ENCODE peak calls at places on chromosomes 4 and X, in nine cellular contexts. V is endothelial cell, I is kidney, Q is progenitor cell of endocrine pancreas, Y is cardiac muscle cell, K is SK-N-SH, H is psoas muscle, T is epithelial cell of esophagus, A is OCI-LY7. J is an unnamed sample.

GRCh38 chr4:7046971-7047370 is 3.8 kb downstream of the TADA2B start:
- DNase-seq in V (no peak), I (no peak), Q (no peak), Y (no peak), K (no peak), H (no peak), T (no peak), A (no peak), J (no peak)

GRCh38 chr4:88613417-88613875 is 21.2 kb downstream of the HERC3 start:
- DNase-seq in V (no peak), I (no peak), Q (no peak), Y (peak; percentile 57), K (no peak), H (no peak), T (no peak), A (peak; percentile 41), J (no peak)

GRCh38 chr4:173857828-173858227 is 327.8 kb upstream of the HAND2 start:
- DNase-seq in V (no peak), I (no peak), Q (no peak), Y (no peak), K (no peak), H (no peak), T (no peak), A (no peak), J (no peak)

GRCh38 chr4:54539500-54540029 is 118.2 kb upstream of the KIT start:
- DNase-seq in V (peak; percentile 67), I (peak; percentile 86), Q (peak; percentile 47), Y (peak; percentile 90), K (peak; percentile 87), H (peak; percentile 65), T (peak; percentile 24), A (no peak), J (peak; percentile 8)

GRCh38 chr4:6751611-6752485 is 30.7 kb upstream of the KIAA0232 start:
- DNase-seq in V (no peak), I (no peak), Q (no peak), Y (no peak), K (no peak), H (no peak), T (no peak), A (no peak), J (no peak)

GRCh38 chr4:37936889-37937498 is 23.2 kb upstream of the PTTG2 start:
- DNase-seq in V (no peak), I (no peak), Q (no peak), Y (no peak), K (no peak), H (peak; percentile 56), T (no peak), A (no peak), J (no peak)

GRCh38 chrX:30865020-30865419 is 24.0 kb downstream of the TAB3 start:
- DNase-seq in V (no peak), I (no peak), Q (no peak), Y (peak; percentile 32), K (no peak), H (no peak), T (peak; percentile 48), A (peak; percentile 14), J (no peak)

GRCh38 chr4:119659576-119659975 is 31.0 kb upstream of the PDE5A start:
- DNase-seq in V (no peak), I (no peak), Q (no peak), Y (no peak), K (no peak), H (no peak), T (no peak), A (no peak), J (no peak)

GRCh38 chr4:166502660-166503059 is 629.6 kb downstream of the TLL1 start:
- DNase-seq in V (no peak), I (no peak), Q (no peak), Y (no peak), K (no peak), H (no peak), T (no peak), A (no peak), J (no peak)

GRCh38 chr4:166506051-166506450 is 633.0 kb downstream of the TLL1 start:
- DNase-seq in V (no peak), I (no peak), Q (no peak), Y (no peak), K (no peak), H (no peak), T (no peak), A (no peak), J (no peak)

GRCh38 chr4:166498541-166498940 is 625.5 kb downstream of the TLL1 start:
- DNase-seq in V (no peak), I (no peak), Q (no peak), Y (no peak), K (no peak), H (no peak), T (no peak), A (no peak), J (no peak)

GRCh38 chr4:166499820-166500219 is 626.8 kb downstream of the TLL1 start:
- DNase-seq in V (no peak), I (no peak), Q (no peak), Y (no peak), K (no peak), H (no peak), T (no peak), A (no peak), J (no peak)

DNA sequence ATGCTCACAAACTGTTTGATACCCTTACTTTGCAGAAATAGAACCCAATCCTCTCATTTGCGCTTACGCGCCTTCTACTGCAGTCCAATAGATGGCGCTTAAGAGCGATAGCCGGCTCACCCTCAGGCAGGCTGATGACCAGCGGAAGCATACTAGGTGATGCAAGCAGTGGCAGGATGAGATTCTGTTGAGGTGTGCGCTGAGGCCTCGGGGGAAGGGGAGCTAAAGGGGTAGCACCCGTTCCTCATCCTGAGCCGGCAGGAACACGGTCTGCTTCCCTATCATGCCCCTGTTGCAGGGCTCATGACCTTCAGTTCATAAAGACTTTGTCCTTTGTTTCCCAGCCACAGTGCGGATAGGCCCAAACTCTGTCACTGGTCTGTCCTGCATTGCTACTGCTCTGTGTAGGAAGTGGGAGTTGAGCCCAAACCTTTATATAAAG is 628.9 kb downstream of the TLL1 start:
- DNase-seq in V (peak; percentile 43), I (no peak), Q (no peak), Y (peak; percentile 62), K (peak; percentile 38), H (no peak), T (peak; percentile 72), A (peak; percentile 1), J (peak; percentile 11)
- TF ChIP-seq CTCF in V (no peak), I (no peak), Q (peak; percentile 68), Y (peak; percentile 68), K (peak; percentile 36), H (no peak), T (peak; percentile 82), A (peak; percentile 66), J (peak; percentile 28)

GRCh38 chr4:78645853-78646757 is 94.5 kb downstream of the ANXA3 start:
- DNase-seq in V (no peak), I (peak; percentile 76), Q (no peak), Y (no peak), K (no peak), H (peak; percentile 74), T (peak; percentile 97), A (no peak), J (no peak)
- TF ChIP-seq CTCF in V (no peak), I (no peak), Q (no peak), Y (no peak), K (no peak), H (no peak), T (no peak), A (no peak), J (no peak)

GRCh38 chr4:187995322-187996207 is at the start of gene ZFP42:
- DNase-seq in V (no peak), I (no peak), Q (no peak), Y (no peak), K (no peak), H (no peak), T (peak; percentile 4), A (no peak), J (no peak)

GRCh38 chr4:187999406-187999932 is 3.9 kb downstream of the ZFP42 start:
- DNase-seq in V (no peak), I (no peak), Q (no peak), Y (no peak), K (no peak), H (no peak), T (peak; percentile 20), A (no peak), J (no peak)

GRCh38 chr4:187992971-187993370 is 2.6 kb upstream of the ZFP42 start:
- DNase-seq in V (no peak), I (no peak), Q (no peak), Y (no peak), K (no peak), H (no peak), T (no peak), A (no peak), J (no peak)

GRCh38 chr4:187996502-187997177 is 1.1 kb downstream of the ZFP42 start:
- DNase-seq in V (no peak), I (no peak), Q (no peak), Y (no peak), K (no peak), H (no peak), T (no peak), A (no peak), J (no peak)

DNA sequence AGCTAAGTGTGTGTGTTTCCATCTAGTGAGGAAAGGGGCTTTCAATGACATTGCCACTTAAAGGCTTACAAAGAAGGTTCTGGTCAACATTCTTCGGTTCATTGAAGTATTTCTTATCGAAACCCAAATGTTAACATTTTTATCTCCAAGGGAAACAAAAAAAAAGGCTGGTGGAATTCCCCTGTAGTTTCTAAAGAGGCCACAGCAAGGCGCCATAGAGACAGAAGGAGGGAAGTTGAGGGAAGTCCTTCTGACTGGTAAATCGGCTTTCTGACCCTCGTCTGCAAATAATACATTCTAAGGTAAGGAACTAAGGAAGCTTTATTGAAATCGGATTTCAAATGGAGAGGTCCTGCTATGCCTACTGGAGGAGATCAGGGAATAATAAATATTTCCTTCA is 1.7 kb upstream of the ZFP42 start:
- DNase-seq in V (peak; percentile 34), I (no peak), Q (no peak), Y (peak; percentile 12), K (no peak), H (no peak), T (no peak), A (no peak), J (no peak)
- TF ChIP-seq CTCF in V (peak; percentile 57), I (no peak), Q (peak; percentile 44), Y (peak; percentile 22), K (peak; percentile 52), H (no peak), T (peak; percentile 31), A (peak; percentile 46), J (no peak)

GRCh38 chrX:46837543-46838481 is 969 bp downstream of the RP2 start:
- DNase-seq in V (no peak), I (no peak), Q (no peak), Y (no peak), K (peak; percentile 5), H (no peak), T (peak; percentile 57), A (peak; percentile 26), J (peak; percentile 20)

GRCh38 chrX:46840946-46841740 is 4.3 kb downstream of the RP2 start:
- DNase-seq in V (no peak), I (no peak), Q (no peak), Y (no peak), K (no peak), H (no peak), T (peak; percentile 51), A (peak; percentile 41), J (no peak)

GRCh38 chrX:46838482-46838857 is 1.6 kb downstream of the RP2 start:
- DNase-seq in V (no peak), I (no peak), Q (no peak), Y (no peak), K (no peak), H (no peak), T (peak; percentile 38), A (no peak), J (no peak)

GRCh38 chrX:46838974-46839480 is 2.2 kb downstream of the RP2 start:
- DNase-seq in V (no peak), I (no peak), Q (no peak), Y (no peak), K (no peak), H (no peak), T (no peak), A (no peak), J (no peak)

DNA sequence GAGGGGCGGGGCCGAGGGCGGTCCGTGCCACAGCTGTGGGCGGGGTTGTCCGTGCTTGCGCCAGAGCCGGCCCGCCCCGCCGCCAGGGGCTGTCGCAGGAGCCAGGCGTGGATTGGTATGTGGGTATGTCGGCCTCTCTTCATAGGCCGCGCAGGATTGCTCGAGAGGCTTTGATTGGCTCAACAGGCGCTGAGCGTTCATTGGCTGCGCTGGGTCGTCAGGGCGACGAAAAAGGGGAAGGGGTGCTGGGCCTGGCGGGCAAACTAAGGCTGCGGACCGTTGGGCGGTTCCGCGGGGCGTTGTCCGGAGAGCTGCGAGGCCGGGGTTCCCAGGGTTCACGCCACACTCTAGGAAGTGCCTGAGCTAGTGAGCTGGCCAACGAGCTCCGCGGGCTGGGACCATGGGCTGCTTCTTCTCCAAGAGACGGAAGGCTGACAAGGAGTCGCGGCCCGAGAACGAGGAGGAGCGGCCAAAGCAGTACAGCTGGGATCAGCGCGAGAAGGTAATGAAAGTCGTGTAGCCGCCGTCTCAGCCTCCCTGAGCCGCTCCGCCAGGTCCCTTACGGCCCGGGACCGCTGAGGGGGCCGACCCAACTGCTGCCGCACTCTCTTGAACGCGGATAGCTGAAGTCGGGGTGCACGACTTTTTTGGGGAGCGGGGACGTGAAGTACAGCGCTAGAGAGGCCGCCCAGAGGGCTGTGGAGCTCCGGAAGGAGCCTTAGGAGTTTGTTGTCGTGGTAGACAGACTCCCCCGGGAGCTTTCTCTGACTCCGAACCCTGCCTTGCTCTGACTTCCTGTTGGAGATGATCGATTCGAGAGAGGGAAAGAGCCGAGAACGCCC is at the start of gene RP2:
- DNase-seq in V (peak; percentile 82), I (peak; percentile 96), Q (peak; percentile 77), Y (peak; percentile 92), K (peak; percentile 89), H (peak; percentile 88), T (peak; percentile 92), A (peak; percentile 95), J (peak; percentile 86)
- TF ChIP-seq CTCF in V (no peak), I (no peak), Q (peak; percentile 24), Y (no peak), K (no peak), H (no peak), T (no peak), A (no peak), J (no peak)

J was measured in GM10248.